ENCODE peak calls at places on chromosome 17, in six cellular contexts. W is thyroid gland, G is fibroblast of lung, T is tibial artery, F is right atrium auricular region, R is cardiac muscle cell. E is an unnamed sample.

GRCh38 chr17:73007447-73007846 is 85.0 kb downstream of the SLC39A11 start:
- DNase-seq in W (no peak), G (peak; percentile 70), T (peak; percentile 69), F (no peak), R (peak; percentile 54), E (no peak)

GRCh38 chr17:74276561-74277009 is 2.6 kb downstream of the DNAI2 start:
- DNase-seq in W (no peak), G (no peak), T (no peak), F (no peak), R (peak; percentile 79), E (no peak)

GRCh38 chr17:35612924-35613521 is 25.9 kb downstream of the AP2B1 start:
- DNase-seq in W (peak; percentile 70), G (peak; percentile 33), T (no peak), F (no peak), R (peak; percentile 73), E (no peak)

GRCh38 chr17:42536048-42536371 is at the start of gene NAGLU:
- DNase-seq in W (peak; percentile 98), G (peak; percentile 76), T (peak; percentile 99), F (peak; percentile 97), R (peak; percentile 92), E (peak; percentile 98)

GRCh38 chr17:66633322-66633965 is 201.5 kb upstream of the CACNG5 start:
- DNase-seq in W (no peak), G (peak; percentile 58), T (no peak), F (no peak), R (no peak), E (no peak)

GRCh38 chr17:73308017-73308823 is 3.6 kb downstream of the CDC42EP4 start:
- DNase-seq in W (peak; percentile 98), G (peak; percentile 86), T (peak; percentile 95), F (peak; percentile 92), R (peak; percentile 97), E (peak; percentile 93)

GRCh38 chr17:4004517-4005295 is 40.5 kb upstream of the ATP2A3 start:
- DNase-seq in W (peak; percentile 54), G (peak; percentile 11), T (no peak), F (no peak), R (peak; percentile 47), E (peak; percentile 78)

GRCh38 chr17:66676421-66676820 is 158.5 kb upstream of the CACNG5 start:
- DNase-seq in W (peak; percentile 5), G (peak; percentile 25), T (no peak), F (no peak), R (no peak), E (peak; percentile 84)

GRCh38 chr17:3982113-3982512 is 17.9 kb upstream of the ATP2A3 start:
- DNase-seq in W (no peak), G (no peak), T (no peak), F (no peak), R (no peak), E (peak; percentile 44)

GRCh38 chr17:74325743-74326379 is at the start of gene KIF19:
- DNase-seq in W (peak; percentile 70), G (peak; percentile 17), T (no peak), F (no peak), R (peak; percentile 22), E (peak; percentile 55)

GRCh38 chr17:77049440-77049839 is 91.3 kb upstream of the SEC14L1 start:
- DNase-seq in W (no peak), G (peak; percentile 25), T (no peak), F (no peak), R (no peak), E (no peak)

GRCh38 chr17:44134752-44135568 is 6.8 kb upstream of the HROB start:
- DNase-seq in W (no peak), G (no peak), T (no peak), F (no peak), R (no peak), E (no peak)

GRCh38 chr17:7720125-7720524 is 2.6 kb downstream of the DNAH2 start:
- DNase-seq in W (no peak), G (no peak), T (no peak), F (no peak), R (no peak), E (no peak)
- H3K36me3 ChIP-seq in W (no peaks in the 10 kb centered on the region), G (no peaks in the 10 kb centered on the region), T (no peaks in the 10 kb centered on the region), F (no peaks in the 10 kb centered on the region), R (no peaks in the 10 kb centered on the region), E (no peaks in the 10 kb centered on the region)

DNA sequence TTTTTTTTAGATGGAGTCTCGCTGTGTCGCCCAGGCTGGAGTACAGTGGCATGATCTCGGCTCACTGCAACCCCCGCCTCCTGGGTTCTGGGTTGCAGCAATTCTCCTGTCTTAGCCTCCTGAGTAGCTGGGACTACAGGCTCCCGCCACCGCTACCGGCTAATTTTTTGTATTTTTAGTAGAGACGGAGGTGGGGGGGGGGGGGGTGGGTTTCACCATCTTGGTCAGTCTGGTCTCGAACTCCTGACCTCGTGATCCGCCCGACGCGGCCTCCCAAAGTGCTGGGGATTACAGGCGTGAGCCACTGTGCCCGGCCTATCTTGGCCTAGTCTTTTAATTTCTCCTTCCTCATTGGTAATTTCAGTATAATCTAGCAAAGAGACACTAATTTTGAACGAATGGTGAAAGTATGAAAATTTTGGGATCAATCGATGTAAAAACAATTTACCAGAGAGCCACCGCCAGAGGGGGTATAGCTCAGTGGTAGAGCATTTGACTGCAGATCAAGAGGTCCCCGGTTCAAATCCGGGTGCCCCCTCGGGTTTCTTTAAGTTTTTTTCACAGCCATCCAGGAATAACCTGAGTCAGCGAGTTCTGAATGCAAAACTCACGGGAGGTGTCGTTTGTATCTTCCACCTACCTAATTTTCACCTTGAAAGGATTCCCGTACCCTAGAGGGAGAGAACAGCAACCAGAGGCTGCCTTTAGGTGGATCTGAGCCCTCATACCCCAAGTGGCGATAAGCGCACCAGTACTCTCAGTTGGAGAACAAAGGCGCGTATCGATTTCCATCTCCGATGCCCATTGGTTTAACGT is 2.5 kb upstream of the LASP1 start:
- DNase-seq in W (peak; percentile 43), G (peak; percentile 61), T (peak; percentile 80), F (peak; percentile 72), R (peak; percentile 71), E (no peak)
- TF ChIP-seq CTCF in W (no peak), G (no peak), T (peak; percentile 39), F (peak; percentile 21), R (peak; percentile 41), E (peak; percentile 48)

GRCh38 chr17:38896373-38896954 is 26.6 kb downstream of the LASP1 start:
- DNase-seq in W (peak; percentile 12), G (no peak), T (no peak), F (no peak), R (no peak), E (no peak)

GRCh38 chr17:38898291-38898679 is 27.1 kb upstream of the LASP1NB start:
- DNase-seq in W (no peak), G (no peak), T (no peak), F (no peak), R (no peak), E (no peak)

GRCh38 chr17:38897176-38897575 is 27.3 kb downstream of the LASP1 start:
- DNase-seq in W (peak; percentile 25), G (peak; percentile 24), T (no peak), F (peak; percentile 73), R (peak; percentile 64), E (no peak)

GRCh38 chr17:38898812-38899348 is 26.5 kb upstream of the LASP1NB start:
- DNase-seq in W (peak; percentile 34), G (no peak), T (no peak), F (no peak), R (peak; percentile 38), E (peak; percentile 70)

GRCh38 chr17:38897671-38898290 is 27.6 kb upstream of the LASP1NB start:
- DNase-seq in W (peak; percentile 32), G (no peak), T (no peak), F (no peak), R (no peak), E (no peak)
- H3K4me1 ChIP-seq in W (peaks cover 81% of the 10 kb centered on the region), G (peaks cover 46% of the 10 kb centered on the region), T (no peaks in the 10 kb centered on the region), F (no peaks in the 10 kb centered on the region), R (peaks cover 18% of the 10 kb centered on the region), E (peaks cover 96% of the 10 kb centered on the region)

GRCh38 chr17:78416311-78416711 is 37.9 kb downstream of the PGS1 start:
- DNase-seq in W (no peak), G (peak; percentile 63), T (no peak), F (no peak), R (peak; percentile 58), E (no peak)
- H3K36me3 ChIP-seq in W (peaks cover 16% of the 10 kb centered on the region), G (peaks cover 21% of the 10 kb centered on the region), T (peaks cover 9% of the 10 kb centered on the region), F (peaks cover 21% of the 10 kb centered on the region), R (peaks cover 5% of the 10 kb centered on the region), E (peaks cover 46% of the 10 kb centered on the region)

DNA sequence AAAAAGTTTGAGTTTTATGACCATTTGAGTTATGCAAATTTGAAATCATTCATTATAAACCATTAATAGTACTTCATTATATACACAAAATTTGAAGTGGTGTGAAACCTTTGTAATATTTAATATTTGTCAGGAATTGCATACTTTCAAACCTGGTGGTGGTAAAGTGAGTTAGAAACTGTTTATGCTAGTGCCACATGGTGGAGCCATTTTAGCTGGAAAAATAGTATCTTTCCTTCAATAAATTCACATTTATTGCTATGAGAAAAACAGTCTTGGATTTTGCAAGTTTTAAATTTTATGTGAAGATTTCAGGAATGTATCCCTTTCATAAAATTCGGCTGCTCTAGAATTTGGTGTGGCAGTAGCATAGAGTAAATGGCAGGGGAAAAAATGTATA is 7.3 kb upstream of the BLMH start:
- DNase-seq in W (no peak), G (no peak), T (no peak), F (no peak), R (peak; percentile 41), E (no peak)
- TF ChIP-seq CTCF in W (no peak), G (peak; percentile 23), T (no peak), F (peak; percentile 14), R (peak; percentile 45), E (no peak)

GRCh38 chr17:2609091-2609490 is 15.6 kb downstream of the PAFAH1B1 start:
- DNase-seq in W (no peak), G (no peak), T (no peak), F (no peak), R (no peak), E (no peak)
- H3K4me1 ChIP-seq in W (peaks cover 34% of the 10 kb centered on the region), G (no peaks in the 10 kb centered on the region), T (no peaks in the 10 kb centered on the region), F (no peaks in the 10 kb centered on the region), R (no peaks in the 10 kb centered on the region), E (peaks cover 54% of the 10 kb centered on the region)

GRCh38 chr17:8534498-8535188 is 95.9 kb downstream of the MYH10 start:
- DNase-seq in W (no peak), G (no peak), T (no peak), F (no peak), R (no peak), E (no peak)
- H3K36me3 ChIP-seq in W (no peaks in the 10 kb centered on the region), G (peaks cover 1% of the 10 kb centered on the region), T (peaks cover 62% of the 10 kb centered on the region), F (peaks cover 28% of the 10 kb centered on the region), R (peaks cover 32% of the 10 kb centered on the region), E (peaks cover 17% of the 10 kb centered on the region)

E was measured in lower lobe of right lung.